ENCODE peak calls at places on chromosomes 3 and 15, in seven cellular contexts. One of them, this sample, is unnamed.

GRCh38 chr3:9253327-9253726 is 3.9 kb upstream of the SRGAP3 start:
- DNase-seq in DMS 273 treated with DMSO at 0.1 percent for 48 hours: no peak
- DNase-seq in mucosa of descending colon: no peak
- DNase-seq in progenitor cell of endocrine pancreas: no peak
- DNase-seq in HT-29: no peak
- DNase-seq in HFFc6: peak; percentile 48
- DNase-seq in EL: no peak
- DNase-seq in this sample: no peak

GRCh38 chr3:10389995-10390394 is 69.1 kb upstream of the SEC13 start:
- DNase-seq in HFFc6: no peak
- DNase-seq in DMS 273 treated with DMSO at 0.1 percent for 48 hours: no peak
- DNase-seq in progenitor cell of endocrine pancreas: no peak
- DNase-seq in mucosa of descending colon: no peak
- DNase-seq in HT-29: no peak
- DNase-seq in EL: no peak
- DNase-seq in this sample: peak; percentile 41

GRCh38 chr3:152505926-152506325 is 237.2 kb downstream of the MBNL1 start:
- DNase-seq in DMS 273 treated with DMSO at 0.1 percent for 48 hours: no peak
- DNase-seq in progenitor cell of endocrine pancreas: no peak
- DNase-seq in EL: no peak
- DNase-seq in HT-29: no peak
- DNase-seq in HFFc6: no peak
- DNase-seq in mucosa of descending colon: no peak
- DNase-seq in this sample: no peak

GRCh38 chr3:12638105-12638504 is 25.8 kb downstream of the RAF1 start:
- DNase-seq in progenitor cell of endocrine pancreas: no peak
- DNase-seq in EL: peak; percentile 39
- DNase-seq in mucosa of descending colon: no peak
- DNase-seq in HFFc6: no peak
- DNase-seq in DMS 273 treated with DMSO at 0.1 percent for 48 hours: peak; percentile 84
- DNase-seq in HT-29: no peak
- DNase-seq in this sample: no peak

GRCh38 chr15:74857082-74857655 is 14.2 kb upstream of the ULK3 start:
- DNase-seq in DMS 273 treated with DMSO at 0.1 percent for 48 hours: no peak
- DNase-seq in mucosa of descending colon: no peak
- DNase-seq in EL: no peak
- DNase-seq in progenitor cell of endocrine pancreas: no peak
- DNase-seq in HFFc6: no peak
- DNase-seq in HT-29: no peak
- DNase-seq in this sample: peak; percentile 62

GRCh38 chr15:71410347-71410746 is 295.1 kb downstream of the THSD4 start:
- DNase-seq in progenitor cell of endocrine pancreas: no peak
- DNase-seq in mucosa of descending colon: no peak
- DNase-seq in HFFc6: no peak
- DNase-seq in HT-29: peak; percentile 64
- DNase-seq in DMS 273 treated with DMSO at 0.1 percent for 48 hours: no peak
- DNase-seq in EL: no peak
- DNase-seq in this sample: no peak

GRCh38 chr15:31292391-31293020 is 34.1 kb upstream of the KLF13 start:
- DNase-seq in EL: no peak
- DNase-seq in HFFc6: no peak
- DNase-seq in DMS 273 treated with DMSO at 0.1 percent for 48 hours: no peak
- DNase-seq in mucosa of descending colon: no peak
- DNase-seq in HT-29: peak; percentile 51
- DNase-seq in progenitor cell of endocrine pancreas: no peak
- DNase-seq in this sample: no peak

GRCh38 chr15:81492303-81492702 is 118.3 kb upstream of the TMC3 start:
- DNase-seq in HFFc6: no peak
- DNase-seq in progenitor cell of endocrine pancreas: no peak
- DNase-seq in EL: no peak
- DNase-seq in mucosa of descending colon: no peak
- DNase-seq in DMS 273 treated with DMSO at 0.1 percent for 48 hours: no peak
- DNase-seq in HT-29: no peak
- DNase-seq in this sample: no peak

GRCh38 chr3:51024765-51025681 is 350.3 kb downstream of the DOCK3 start:
- DNase-seq in HFFc6: no peak
- DNase-seq in mucosa of descending colon: peak; percentile 73
- DNase-seq in HT-29: no peak
- DNase-seq in DMS 273 treated with DMSO at 0.1 percent for 48 hours: peak; percentile 83
- DNase-seq in progenitor cell of endocrine pancreas: no peak
- DNase-seq in EL: no peak
- DNase-seq in this sample: no peak

GRCh38 chr3:52441122-52441771 is 3.7 kb downstream of the SEMA3G start:
- DNase-seq in HT-29: no peak
- DNase-seq in DMS 273 treated with DMSO at 0.1 percent for 48 hours: no peak
- DNase-seq in EL: no peak
- DNase-seq in progenitor cell of endocrine pancreas: no peak
- DNase-seq in mucosa of descending colon: no peak
- DNase-seq in HFFc6: no peak
- DNase-seq in this sample: no peak

This sample was measured in GM06990.